ENCODE peak calls at places on chromosomes 2 and 18, in nine cellular contexts. W is WTC11; C is substantia nigra; X is effector CD4-positive, alpha-beta T cell; H is naive B cell; E is activated CD8-positive, alpha-beta memory T cell treated with anti-CD3 and anti-CD28 coated beads for 24 hours; L is stimulated activated CD4-positive, alpha-beta T cell treated with anti-CD3 and anti-CD28 coated beads, Interleukin-4, amount 100 ng/mL, for 4 hours; S is GM04503; R is GM23248. T is an unnamed sample.

GRCh38 chr2:215983581-215984351 is 29.6 kb downstream of the MREG start:
- DNase-seq in E (no peak), C (no peak), R (no peak), H (no peak), X (no peak), L (no peak), W (no peak), S (no peak), T (no peak)

GRCh38 chr18:74493689-74494088 is 2.5 kb upstream of the CNDP2 start:
- DNase-seq in L (no peak), S (no peak), C (no peak), W (peak), E (peak), H (peak), X (peak), R (peak), T (peak)

GRCh38 chr2:236210536-236210935 is 42.4 kb upstream of the GBX2 start:
- DNase-seq in S (no peak), R (no peak), C (no peak), L (no peak), X (no peak), H (no peak), E (no peak), W (no peak), T (no peak)

GRCh38 chr2:11562011-11562410 is 28.2 kb downstream of the GREB1 start:
- DNase-seq in L (no peak), C (no peak), W (no peak), S (no peak), H (no peak), X (no peak), E (no peak), R (no peak), T (no peak)

GRCh38 chr2:101559576-101559975 is 84.7 kb upstream of the RFX8 start:
- DNase-seq in W (no peak), E (no peak), S (no peak), R (peak), L (no peak), X (no peak), H (no peak), C (no peak), T (no peak)

GRCh38 chr2:241064802-241065354 is 37.2 kb downstream of the MTERF4 start:
- DNase-seq in E (peak), C (no peak), W (no peak), X (no peak), H (no peak), L (no peak), S (no peak), R (no peak), T (no peak)

GRCh38 chr2:217551229-217551909 is 451.4 kb downstream of the TNS1 start:
- DNase-seq in H (no peak), S (peak), X (no peak), R (peak), C (no peak), E (no peak), L (no peak), W (no peak), T (no peak)

GRCh38 chr2:104891145-104891544 is 37.2 kb downstream of the POU3F3 start:
- DNase-seq in H (no peak), W (no peak), R (no peak), L (no peak), E (no peak), S (no peak), C (no peak), X (no peak), T (no peak)

GRCh38 chr2:120470041-120470716 is 124.2 kb downstream of the INHBB start:
- DNase-seq in L (no peak), W (no peak), C (no peak), H (no peak), X (no peak), S (peak), E (no peak), R (peak), T (no peak)

GRCh38 chr2:46410273-46411244 is 68.8 kb upstream of the TMEM247 start:
- DNase-seq in C (no peak), R (no peak), S (no peak), W (no peak), L (no peak), X (no peak), E (no peak), H (no peak), T (no peak)

GRCh38 chr2:218179782-218180181 is 13.0 kb upstream of the CXCR1 start:
- DNase-seq in L (no peak), W (no peak), S (no peak), R (no peak), C (no peak), X (no peak), E (no peak), H (no peak), T (no peak)

GRCh38 chr18:48583568-48583967 is 44.7 kb downstream of the CTIF start:
- DNase-seq in R (peak), S (no peak), C (no peak), E (no peak), H (no peak), W (no peak), L (no peak), X (no peak), T (no peak)

GRCh38 chr2:230658877-230659652 is 53.6 kb upstream of the CAB39 start:
- DNase-seq in X (no peak), C (no peak), R (no peak), S (no peak), E (peak), W (no peak), H (no peak), L (peak), T (peak)

GRCh38 chr2:69572640-69573039 is 70.9 kb downstream of the AAK1 start:
- DNase-seq in C (no peak), E (no peak), L (no peak), X (no peak), H (no peak), S (no peak), R (peak), W (no peak), T (no peak)

GRCh38 chr2:31563273-31563839 is 17.4 kb downstream of the SRD5A2 start:
- DNase-seq in L (no peak), W (no peak), S (no peak), X (no peak), R (peak), H (no peak), C (no peak), E (no peak), T (no peak)

GRCh38 chr2:193251909-193252308 is 1057.2 kb upstream of the TMEFF2 start:
- DNase-seq in R (no peak), E (no peak), C (no peak), X (no peak), S (no peak), H (no peak), L (no peak), W (no peak), T (no peak)

GRCh38 chr2:157182834-157183396 is 74.6 kb upstream of the GALNT5 start:
- DNase-seq in H (no peak), W (no peak), L (no peak), E (no peak), R (peak), S (peak), X (no peak), C (no peak), T (no peak)

GRCh38 chr18:77116201-77117080 is 16.1 kb downstream of the MBP start:
- DNase-seq in X (no peak), S (no peak), R (no peak), C (no peak), L (no peak), E (peak), H (no peak), W (no peak), T (no peak)

GRCh38 chr2:47666332-47666731 is 116.6 kb upstream of the MSH6 start:
- DNase-seq in L (no peak), E (no peak), R (no peak), W (no peak), X (no peak), C (no peak), H (no peak), S (no peak), T (no peak)

GRCh38 chr2:196534533-196534932 is 105.0 kb upstream of the CCDC150 start:
- DNase-seq in S (no peak), X (no peak), C (no peak), L (no peak), W (no peak), H (no peak), E (no peak), R (no peak), T (no peak)

GRCh38 chr2:26477911-26478253 is at the start of gene OTOF:
- DNase-seq in W (no peak), S (peak), L (no peak), R (peak), H (no peak), X (no peak), C (peak), E (no peak), T (no peak)

GRCh38 chr2:111121028-111121872 is 536 bp downstream of the BCL2L11 start:
- DNase-seq in R (peak), E (peak), L (peak), W (peak), C (peak), H (peak), S (no peak), X (peak), T (no peak)

GRCh38 chr2:19073522-19073921 is 284.9 kb downstream of the OSR1 start:
- DNase-seq in S (no peak), X (no peak), R (peak), H (no peak), L (no peak), W (peak), C (no peak), E (no peak), T (no peak)

GRCh38 chr2:71833855-71834554 is 313.7 kb downstream of the CYP26B1 start:
- DNase-seq in C (no peak), S (peak), E (no peak), L (no peak), W (no peak), R (peak), X (no peak), H (no peak), T (no peak)

GRCh38 chr2:159614534-159615186 is 1.7 kb downstream of the BAZ2B start:
- DNase-seq in S (peak), R (peak), E (no peak), X (no peak), W (no peak), C (no peak), H (no peak), L (no peak), T (no peak)

GRCh38 chr2:33133436-33133835 is 186.7 kb downstream of the LTBP1 start:
- DNase-seq in C (no peak), S (no peak), L (no peak), W (no peak), H (no peak), X (no peak), E (no peak), R (no peak), T (no peak)

GRCh38 chr2:177272765-177273164 is 8.2 kb upstream of the NFE2L2 start:
- DNase-seq in X (no peak), R (no peak), L (no peak), E (no peak), W (no peak), H (no peak), S (no peak), C (no peak), T (no peak)

GRCh38 chr2:202072226-202072625 is 829 bp upstream of the KIAA2012 start:
- DNase-seq in R (no peak), L (no peak), W (no peak), H (no peak), E (no peak), C (no peak), S (no peak), X (no peak), T (no peak)

GRCh38 chr2:44245068-44245861 is 30.0 kb upstream of the SLC3A1 start:
- DNase-seq in X (no peak), S (no peak), H (no peak), E (no peak), C (no peak), W (no peak), R (no peak), L (no peak), T (no peak)

GRCh38 chr2:208096080-208096479 is 28.2 kb downstream of the CRYGD start:
- DNase-seq in L (no peak), C (no peak), H (no peak), S (no peak), E (peak), R (no peak), W (no peak), X (no peak), T (no peak)

GRCh38 chr2:159131267-159131790 is 155.2 kb downstream of the WDSUB1 start:
- DNase-seq in E (no peak), C (no peak), W (no peak), L (no peak), R (no peak), S (no peak), X (no peak), H (no peak), T (no peak)

GRCh38 chr2:96399342-96400048 is 63.9 kb downstream of the NCAPH start:
- DNase-seq in X (no peak), E (peak), C (no peak), R (no peak), W (no peak), L (no peak), S (no peak), H (no peak), T (no peak)

GRCh38 chr2:136527560-136527959 is 237.8 kb upstream of the THSD7B start:
- DNase-seq in R (peak), W (peak), H (no peak), C (no peak), S (no peak), L (no peak), E (no peak), X (no peak), T (no peak)

GRCh38 chr2:11534746-11535484 is 1.1 kb downstream of the GREB1 start:
- DNase-seq in L (no peak), C (no peak), S (no peak), W (peak), E (no peak), H (no peak), X (no peak), R (no peak), T (no peak)

GRCh38 chr2:147378403-147378802 is 466.4 kb upstream of the ACVR2A start:
- DNase-seq in R (no peak), C (no peak), L (no peak), X (no peak), H (no peak), E (no peak), W (no peak), S (no peak), T (no peak)

GRCh38 chr18:36181386-36181785 is 5.9 kb upstream of the MOCOS start:
- DNase-seq in W (no peak), S (no peak), L (no peak), E (no peak), H (no peak), R (no peak), C (no peak), X (no peak), T (no peak)

GRCh38 chr18:73476021-73476420 is 608.2 kb upstream of the NETO1 start:
- DNase-seq in H (no peak), W (no peak), S (no peak), C (no peak), R (no peak), L (no peak), E (no peak), X (no peak), T (no peak)